ENCODE peak calls at places on chromosome 6, in six cellular contexts. U is body of pancreas; K is neuronal stem cell; B is CD8-positive, alpha-beta T cell; Y is CD8-positive, alpha-beta memory T cell; T is PC-9. Q is an unnamed sample.
A peak's percentile ranks its signal among the peaks of the same experiment; 100 is the strongest.

GRCh38 chr6:71410681-71411080 is 122.1 kb downstream of the OGFRL1 start:
- DNase-seq in Y (no peak), U (no peak), K (no peak), B (no peak), T (no peak), Q (no peak)

GRCh38 chr6:70547313-70547712 is 19.4 kb upstream of the SDHAF4 start:
- DNase-seq in Y (no peak), T (no peak), K (no peak), B (no peak), U (no peak), Q (no peak)

GRCh38 chr6:27145731-27146455 is 101.6 kb upstream of the PRSS16 start:
- DNase-seq in U (peak; percentile 91), T (peak; percentile 61), K (no peak), B (no peak), Y (peak; percentile 81), Q (peak; percentile 52)

GRCh38 chr6:13373488-13373886 is 45.1 kb upstream of the TBC1D7 start:
- DNase-seq in Y (no peak), T (no peak), K (no peak), B (no peak), U (no peak), Q (no peak)

GRCh38 chr6:91669154-91669903 is 1082.5 kb upstream of the MAP3K7 start:
- DNase-seq in B (no peak), Y (no peak), K (no peak), T (no peak), U (no peak), Q (no peak)

GRCh38 chr6:84798257-84798656 is 33.9 kb upstream of the TBX18 start:
- DNase-seq in B (no peak), T (no peak), K (no peak), Y (no peak), U (no peak), Q (no peak)

GRCh38 chr6:151229401-151230276 is 10.1 kb upstream of the AKAP12 start:
- DNase-seq in B (no peak), U (no peak), Y (no peak), T (no peak), K (no peak), Q (no peak)

GRCh38 chr6:10531942-10532341 is 10.8 kb downstream of the GCNT2 start:
- DNase-seq in U (no peak), T (no peak), Y (no peak), K (no peak), B (no peak), Q (no peak)

GRCh38 chr6:107114872-107115694 is at the start of gene BEND3:
- DNase-seq in U (peak; percentile 42), Y (peak; percentile 34), K (peak; percentile 43), B (peak; percentile 3), T (peak; percentile 31), Q (peak; percentile 58)

GRCh38 chr6:71238351-71238750 is 50.3 kb upstream of the OGFRL1 start:
- DNase-seq in Y (no peak), B (no peak), T (no peak), K (no peak), U (no peak), Q (no peak)

GRCh38 chr6:38843798-38844197 is 128.7 kb downstream of the DNAH8 start:
- DNase-seq in B (no peak), Y (no peak), K (no peak), U (no peak), T (no peak), Q (no peak)

GRCh38 chr6:44022296-44022661 is 105.0 kb downstream of the MRPL14 start:
- DNase-seq in K (no peak), U (no peak), Y (no peak), T (no peak), B (no peak), Q (no peak)

GRCh38 chr6:136647363-136647763 is 97.1 kb upstream of the MAP7 start:
- DNase-seq in K (no peak), T (no peak), Y (peak; percentile 23), U (peak; percentile 65), B (no peak), Q (peak; percentile 53)

GRCh38 chr6:28771401-28772267 is 152.2 kb downstream of the TRIM27 start:
- DNase-seq in Y (no peak), B (no peak), U (no peak), K (no peak), T (no peak), Q (no peak)

GRCh38 chr6:77457720-77458349 is 5.5 kb downstream of the HTR1B start:
- DNase-seq in Y (no peak), K (peak; percentile 73), T (peak; percentile 56), B (no peak), U (peak; percentile 80), Q (no peak)

GRCh38 chr6:435442-436307 is 44.1 kb downstream of the IRF4 start:
- DNase-seq in B (no peak), U (no peak), K (no peak), Y (no peak), T (peak; percentile 10), Q (no peak)

GRCh38 chr6:12924911-12925310 is 208.3 kb downstream of the PHACTR1 start:
- DNase-seq in Y (no peak), B (no peak), K (no peak), U (no peak), T (no peak), Q (no peak)

GRCh38 chr6:362924-363249 is 28.7 kb upstream of the IRF4 start:
- DNase-seq in B (no peak), K (no peak), U (no peak), Y (no peak), T (no peak), Q (no peak)

GRCh38 chr6:47630587-47630986 is 67.8 kb upstream of the ADGRF4 start:
- DNase-seq in T (no peak), K (no peak), B (no peak), U (no peak), Y (no peak), Q (no peak)

GRCh38 chr6:37347177-37348145 is 6.3 kb upstream of the RNF8 start:
- DNase-seq in Y (no peak), U (no peak), B (no peak), K (no peak), T (no peak), Q (no peak)

GRCh38 chr6:77326029-77326428 is 137.3 kb downstream of the HTR1B start:
- DNase-seq in B (no peak), T (no peak), K (no peak), U (no peak), Y (no peak), Q (no peak)

GRCh38 chr6:157982297-157982579 is 575 bp downstream of the SYNJ2 start:
- DNase-seq in Y (no peak), K (peak; percentile 21), T (no peak), U (peak; percentile 70), B (no peak), Q (no peak)

GRCh38 chr6:159654483-159655098 is 38.5 kb downstream of the SOD2 start:
- DNase-seq in T (no peak), U (no peak), Y (peak; percentile 25), K (peak; percentile 48), B (no peak), Q (peak; percentile 8)

GRCh38 chr6:111666812-111667211 is 61.1 kb upstream of the TRAF3IP2 start:
- DNase-seq in K (no peak), T (no peak), U (no peak), Y (no peak), B (no peak), Q (no peak)

GRCh38 chr6:421211-421610 is 29.7 kb downstream of the IRF4 start:
- DNase-seq in B (no peak), K (no peak), Y (no peak), T (no peak), U (no peak), Q (no peak)

GRCh38 chr6:101779051-101779844 is 385.7 kb downstream of the GRIK2 start:
- DNase-seq in U (no peak), B (no peak), T (no peak), K (no peak), Y (no peak), Q (no peak)

GRCh38 chr6:43506171-43506570 is 4.0 kb downstream of the LRRC73 start:
- DNase-seq in Y (no peak), U (no peak), T (no peak), K (no peak), B (no peak), Q (no peak)

GRCh38 chr6:15855311-15855710 is 192.5 kb upstream of the DTNBP1 start:
- DNase-seq in K (no peak), B (no peak), T (no peak), Y (no peak), U (no peak), Q (no peak)

DNA sequence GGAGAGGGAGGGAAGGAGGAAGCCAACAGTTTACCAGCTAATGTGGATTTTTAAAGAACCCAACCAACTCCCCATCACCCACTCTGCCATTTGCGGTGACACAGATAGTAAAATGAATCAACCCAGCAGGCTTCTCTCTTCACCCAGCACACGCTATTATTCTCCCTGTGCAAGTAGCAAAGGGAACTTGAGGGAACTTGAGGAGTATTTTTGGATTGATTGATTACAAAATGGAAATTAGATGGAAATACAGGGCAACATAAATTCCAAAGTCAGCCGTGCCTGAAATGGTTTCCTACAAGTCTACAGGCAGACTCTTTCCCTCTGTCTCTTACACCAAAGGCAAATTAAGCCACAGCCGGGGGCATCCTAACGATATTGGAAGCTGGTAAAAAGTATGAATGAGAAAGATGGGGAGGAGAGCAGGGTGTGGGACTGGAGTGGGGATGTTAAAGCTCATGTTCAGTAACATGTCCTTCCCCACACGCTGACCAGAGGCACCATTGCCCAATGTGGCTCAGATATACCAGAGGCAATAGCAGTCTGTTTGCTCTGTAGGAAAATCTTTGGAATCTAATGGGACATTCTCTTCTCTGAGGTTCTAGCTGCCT is 130.0 kb downstream of the SASH1 start:
- DNase-seq in Y (no peak), B (no peak), U (no peak), T (no peak), K (no peak), Q (no peak)
- H3K36me3 ChIP-seq in Y (no peaks in the 10 kb centered on the region), B (no peaks in the 10 kb centered on the region), U (no peaks in the 10 kb centered on the region), T (peaks cover 9% of the 10 kb centered on the region), K (peaks cover 2% of the 10 kb centered on the region), Q (no peaks in the 10 kb centered on the region)

GRCh38 chr6:167647750-167648470 is 178.8 kb upstream of the AFDN start:
- DNase-seq in T (no peak), U (no peak), B (no peak), K (no peak), Y (no peak), Q (no peak)
- H3K27ac ChIP-seq in T (no peak overlapping the region), U (no peak overlapping the region), B (no peak overlapping the region), K (peak overlapping the region; percentile 0), Y (no peak overlapping the region), Q (no peak overlapping the region)

DNA sequence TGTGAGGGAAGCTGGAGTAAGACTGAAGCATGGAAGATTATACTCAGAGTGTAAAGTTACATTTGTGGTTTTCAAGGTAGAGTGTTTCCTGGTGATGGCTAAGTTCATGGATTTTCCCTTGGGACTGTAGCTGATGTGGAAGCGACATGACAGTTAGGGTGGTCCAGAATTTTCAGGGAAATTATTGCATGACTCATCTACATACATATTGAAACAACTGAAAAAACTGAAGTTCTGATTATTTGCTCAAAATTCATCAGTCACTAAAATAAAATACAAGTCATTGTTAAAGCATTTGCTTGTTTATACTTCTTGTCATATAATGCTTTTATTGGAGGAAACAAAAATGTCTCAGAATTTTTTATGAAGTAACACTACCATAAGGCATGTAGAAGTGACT is 700.0 kb downstream of the RFPL4B start:
- DNase-seq in T (no peak), Y (no peak), B (no peak), K (no peak), U (no peak), Q (no peak)
- H3K4me3 ChIP-seq in T (no peak overlapping the region), Y (no peak overlapping the region), B (no peak overlapping the region), K (no peak overlapping the region), U (no peak overlapping the region), Q (no peak overlapping the region)

DNA sequence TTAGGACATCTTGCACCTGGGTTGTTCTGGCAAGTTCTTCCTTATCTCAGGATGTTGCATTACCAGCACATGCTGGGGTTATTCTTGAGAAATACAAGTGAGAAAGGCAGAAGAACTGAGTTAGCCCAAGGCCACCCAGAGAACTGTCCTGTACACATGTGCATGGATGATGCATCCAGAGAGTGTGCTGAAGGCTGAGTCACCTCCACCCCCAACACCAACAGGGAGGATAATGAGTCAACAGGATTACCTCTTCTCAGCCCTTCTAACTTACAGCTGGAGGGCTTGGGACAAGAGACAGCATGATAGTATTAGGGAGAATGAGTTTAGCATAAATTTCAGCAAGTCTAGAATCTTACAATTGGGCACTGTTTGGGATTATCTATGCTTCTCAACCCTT is 8.5 kb downstream of the SCGN start:
- DNase-seq in B (no peak), T (peak; percentile 7), Y (no peak), K (no peak), U (peak; percentile 20), Q (no peak)
- H3K36me3 ChIP-seq in B (no peaks in the 10 kb centered on the region), T (no peaks in the 10 kb centered on the region), Y (no peaks in the 10 kb centered on the region), K (no peaks in the 10 kb centered on the region), U (no peaks in the 10 kb centered on the region), Q (no peaks in the 10 kb centered on the region)

Q was measured in naive thymus-derived CD4-positive, alpha-beta T cell.